ENCODE peak calls at places on chromosomes 12 and 14, in seven cellular contexts. B, Z, H, P, K, O and X are unnamed samples.

GRCh38 chr12:51814311-51815088 is 34.0 kb downstream of the FIGNL2 start:
- DNase-seq in P (peak), H (peak), K (peak), O (peak), B (peak), Z (peak), X (peak)

GRCh38 chr12:25054783-25055144 is 105.9 kb upstream of the BCAT1 start:
- DNase-seq in H (no peak), O (no peak), B (no peak), Z (no peak), K (no peak), P (no peak), X (no peak)

GRCh38 chr12:98188649-98189048 is 326.7 kb upstream of the TMPO start:
- DNase-seq in P (no peak), K (no peak), H (no peak), Z (no peak), B (no peak), O (no peak), X (no peak)

GRCh38 chr14:81523616-81524015 is 10.0 kb downstream of the SEL1L start:
- DNase-seq in O (no peak), B (no peak), P (no peak), H (no peak), K (no peak), Z (no peak), X (no peak)

GRCh38 chr14:69464379-69464778 is 20.1 kb upstream of the PLEKHD1 start:
- DNase-seq in Z (no peak), B (no peak), O (no peak), P (no peak), K (no peak), H (no peak), X (no peak)

GRCh38 chr12:19810213-19810612 is 370.9 kb downstream of the AEBP2 start:
- DNase-seq in P (no peak), O (no peak), Z (no peak), H (no peak), K (no peak), B (no peak), X (no peak)

GRCh38 chr12:98595152-98595988 is 1.9 kb downstream of the SLC25A3 start:
- DNase-seq in O (peak), K (no peak), H (peak), P (no peak), Z (no peak), B (no peak), X (no peak)

GRCh38 chr14:30195946-30196345 is 268.3 kb upstream of the PRKD1 start:
- DNase-seq in P (no peak), K (no peak), H (no peak), Z (no peak), O (no peak), B (no peak), X (no peak)

GRCh38 chr14:86714153-86714552 is 1184.2 kb downstream of the FLRT2 start:
- DNase-seq in K (no peak), P (no peak), B (no peak), O (no peak), Z (no peak), H (no peak), X (no peak)

GRCh38 chr14:85634205-85634604 is 104.3 kb downstream of the FLRT2 start:
- DNase-seq in B (no peak), K (no peak), H (no peak), O (no peak), P (no peak), Z (no peak), X (no peak)

GRCh38 chr12:19125325-19125724 is 4.2 kb upstream of the PLEKHA5 start:
- DNase-seq in Z (no peak), P (no peak), H (no peak), K (no peak), B (no peak), O (no peak), X (no peak)

GRCh38 chr12:64362721-64363305 is 27.7 kb downstream of the C12orf56 start:
- DNase-seq in O (no peak), B (no peak), K (no peak), Z (no peak), P (no peak), H (no peak), X (no peak)
- TF ChIP-seq CTCF in O (no peak), B (no peak), K (no peak), Z (no peak), P (no peak), H (no peak), X (no peak)

GRCh38 chr14:41824441-41824840 is 217.8 kb downstream of the LRFN5 start:
- DNase-seq in B (no peak), H (no peak), P (no peak), O (no peak), K (no peak), Z (no peak), X (no peak)
- TF ChIP-seq CTCF in B (no peak), H (no peak), P (no peak), O (no peak), K (no peak), Z (peak), X (peak)

GRCh38 chr12:32399045-32399372 is 349 bp upstream of the FGD4 start:
- DNase-seq in Z (no peak), H (no peak), K (no peak), P (no peak), O (no peak), B (no peak), X (no peak)

GRCh38 chr12:32400866-32401265 is 1.5 kb downstream of the FGD4 start:
- DNase-seq in K (no peak), P (no peak), O (no peak), H (no peak), Z (no peak), B (no peak), X (no peak)

GRCh38 chr12:32399373-32400113 is at the start of gene FGD4:
- DNase-seq in K (peak), P (peak), O (no peak), B (peak), H (peak), Z (peak), X (peak)

GRCh38 chr12:32400114-32400672 is 835 bp downstream of the FGD4 start:
- DNase-seq in B (peak), K (no peak), Z (peak), O (no peak), H (peak), P (no peak), X (peak)

GRCh38 chr12:32402170-32402569 is 2.8 kb downstream of the FGD4 start:
- DNase-seq in B (no peak), P (no peak), Z (no peak), H (no peak), O (no peak), K (no peak), X (no peak)
- TF ChIP-seq CTCF in B (no peak), P (no peak), Z (no peak), H (no peak), O (no peak), K (no peak), X (no peak)

GRCh38 chr12:168763-169525 is 45.0 kb downstream of the SLC6A12 start:
- DNase-seq in Z (no peak), P (no peak), H (no peak), B (peak), K (no peak), O (no peak), X (no peak)

GRCh38 chr12:170361-171225 is 43.4 kb downstream of the SLC6A12 start:
- DNase-seq in O (no peak), P (no peak), B (no peak), K (no peak), Z (no peak), H (no peak), X (no peak)

GRCh38 chr12:171276-171675 is 42.7 kb downstream of the SLC6A12 start:
- DNase-seq in B (no peak), P (no peak), Z (no peak), K (no peak), H (no peak), O (no peak), X (no peak)

GRCh38 chr12:168201-168600 is 45.8 kb downstream of the SLC6A12 start:
- DNase-seq in B (no peak), O (no peak), K (no peak), Z (no peak), P (no peak), H (no peak), X (no peak)

DNA sequence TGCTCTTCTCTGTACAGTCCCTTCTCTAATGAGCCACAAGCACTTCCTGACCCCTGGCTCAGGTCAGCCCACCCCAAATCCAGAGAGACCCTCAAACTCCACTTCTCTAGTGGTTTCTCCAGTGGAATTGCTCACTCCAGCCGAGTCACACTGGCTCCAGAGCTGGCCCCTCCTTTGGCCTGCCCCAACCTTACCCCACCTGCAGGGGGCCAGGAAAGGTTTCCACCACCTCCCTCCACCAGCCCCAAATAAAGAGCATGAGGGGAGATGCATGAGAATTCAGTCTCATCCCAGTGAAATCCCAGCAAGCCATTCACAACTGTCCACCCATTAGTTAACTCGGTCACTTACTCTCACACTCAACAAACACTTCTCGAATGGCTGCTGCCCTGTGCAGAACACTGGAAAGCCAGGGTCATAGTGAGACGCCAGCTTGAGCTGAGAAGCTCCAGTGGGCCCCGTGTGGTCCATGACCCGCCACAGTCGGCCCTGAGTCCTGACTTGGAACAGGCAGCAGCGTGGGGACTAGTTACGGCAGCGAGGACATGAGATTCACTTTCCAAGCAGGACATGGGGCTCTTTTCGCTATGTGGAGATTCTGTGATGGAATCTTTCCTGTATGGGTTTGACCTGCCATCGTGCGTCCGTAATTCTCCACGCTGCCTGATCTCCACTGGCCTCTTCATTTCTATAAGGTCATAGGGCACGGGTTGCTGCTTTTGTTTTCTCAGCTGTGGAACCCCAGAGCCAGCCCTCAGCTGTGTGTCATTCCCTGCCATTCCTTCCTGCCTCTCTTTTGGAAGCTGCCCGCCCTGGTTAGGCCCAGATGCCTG is 44.2 kb downstream of the SLC6A12 start:
- DNase-seq in O (no peak), H (no peak), Z (no peak), P (no peak), B (no peak), K (peak), X (peak)
- TF ChIP-seq CTCF in O (no peak), H (no peak), Z (no peak), P (no peak), B (peak), K (peak), X (peak)

GRCh38 chr14:21902561-21903199 is 229.1 kb upstream of the OR4E1 start:
- DNase-seq in K (no peak), O (no peak), Z (no peak), H (no peak), B (no peak), P (no peak), X (no peak)
- TF ChIP-seq CTCF in K (no peak), O (no peak), Z (no peak), H (peak), B (no peak), P (no peak), X (peak)

DNA sequence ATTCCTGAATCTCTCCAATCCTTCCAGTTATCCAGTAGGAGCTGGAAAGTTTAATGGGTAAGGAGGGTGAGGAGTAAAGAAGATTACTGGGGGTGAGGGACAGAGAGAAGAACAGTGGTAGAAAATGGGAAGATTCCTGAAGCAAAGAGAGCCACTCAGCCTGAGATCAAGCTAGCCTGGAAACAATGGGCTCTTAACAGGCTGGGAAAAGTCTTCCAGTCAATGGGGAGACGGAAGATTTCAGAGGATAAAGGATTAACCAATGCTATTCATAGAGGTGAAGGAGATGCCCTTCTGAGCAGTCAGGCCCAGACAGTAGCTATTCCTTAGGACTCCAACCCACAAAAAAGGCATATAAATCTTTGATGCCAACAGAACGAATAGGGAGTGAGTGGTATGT is 14.8 kb downstream of the GDF11 start:
- DNase-seq in B (no peak), H (no peak), K (no peak), O (no peak), Z (no peak), P (no peak), X (no peak)
- TF ChIP-seq CTCF in B (no peak), H (no peak), K (no peak), O (no peak), Z (no peak), P (no peak), X (no peak)

DNA sequence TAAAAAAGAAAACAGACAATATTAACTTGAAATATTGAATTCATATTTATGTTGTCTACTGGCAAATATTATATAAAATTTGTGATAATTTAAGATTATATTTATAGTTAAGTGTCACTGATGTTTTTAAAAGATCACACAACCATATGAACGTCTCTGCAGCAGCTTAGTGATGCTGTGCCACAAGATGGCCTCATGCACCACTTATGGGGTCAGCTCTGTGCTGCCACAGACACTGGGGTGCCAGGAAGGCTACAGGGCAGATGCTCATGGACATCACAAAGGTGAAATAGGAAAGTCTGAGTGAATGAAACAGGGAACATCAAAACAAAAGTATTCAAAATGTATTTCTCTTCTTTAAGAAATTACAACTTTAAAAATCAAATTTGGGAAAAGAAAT is 13.1 kb downstream of the ATXN3 start:
- DNase-seq in H (no peak), P (no peak), Z (no peak), O (no peak), K (no peak), B (no peak), X (no peak)
- TF ChIP-seq CTCF in H (peak), P (no peak), Z (no peak), O (peak), K (no peak), B (peak), X (no peak)

DNA sequence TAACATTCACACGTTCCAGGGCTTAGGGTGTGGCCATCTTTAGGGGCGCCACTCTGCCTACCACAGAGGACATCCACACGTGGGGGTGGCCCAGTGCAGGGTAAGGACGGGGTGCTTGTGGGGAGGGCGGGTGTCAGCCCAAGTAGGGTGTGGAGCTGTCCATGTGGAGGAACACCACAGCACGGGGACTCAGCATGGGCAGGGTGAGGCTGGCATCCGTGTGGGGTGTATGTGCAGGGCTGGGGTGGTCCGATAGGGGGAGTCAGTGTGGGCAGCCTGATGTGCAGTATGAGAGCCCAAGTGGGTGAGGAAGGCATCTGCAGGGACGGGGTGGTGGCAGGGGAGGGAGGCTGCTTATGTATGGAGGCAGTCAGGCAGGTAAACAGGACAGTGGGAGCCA is 17.7 kb downstream of the PSMC1 start:
- DNase-seq in B (no peak), O (no peak), H (peak), Z (peak), P (no peak), K (no peak), X (no peak)
- TF ChIP-seq CTCF in B (no peak), O (peak), H (no peak), Z (peak), P (no peak), K (no peak), X (no peak)